ENCODE peak calls at places on chromosomes 16 and 17, in seven cellular contexts. Q is AG09319, F is AG09309, B is astrocyte of the cerebellum, A is mucosa of descending colon, E is lower lobe of right lung, D is body of pancreas. S is an unnamed sample.

GRCh38 chr16:84597518-84598390 is 20.1 kb downstream of the COTL1 start:
- DNase-seq in Q (no peak), F (no peak), B (no peak), A (no peak), E (peak), D (peak), S (no peak)

GRCh38 chr17:83144421-83145357 is 65.3 kb downstream of the METRNL start:
- DNase-seq in Q (peak), F (peak), B (no peak), A (no peak), E (peak), D (no peak), S (no peak)

GRCh38 chr17:43363926-43364285 is 34.9 kb upstream of the ARL4D start:
- DNase-seq in Q (no peak), F (no peak), B (no peak), A (no peak), E (no peak), D (no peak), S (no peak)

GRCh38 chr16:52113812-52114211 is 433.1 kb downstream of the TOX3 start:
- DNase-seq in Q (no peak), F (no peak), B (no peak), A (no peak), E (no peak), D (no peak), S (no peak)

GRCh38 chr16:54873081-54873480 is 57.6 kb upstream of the IRX5 start:
- DNase-seq in Q (no peak), F (no peak), B (no peak), A (no peak), E (no peak), D (no peak), S (no peak)

GRCh38 chr17:78706271-78706915 is 75.7 kb downstream of the CYTH1 start:
- DNase-seq in Q (no peak), F (no peak), B (no peak), A (no peak), E (no peak), D (no peak), S (peak)

GRCh38 chr17:15648384-15648783 is 28.9 kb upstream of the FBXW10B start:
- DNase-seq in Q (no peak), F (no peak), B (no peak), A (no peak), E (no peak), D (no peak), S (no peak)

GRCh38 chr16:48526058-48526957 is 83.7 kb downstream of the N4BP1 start:
- DNase-seq in Q (no peak), F (no peak), B (no peak), A (peak), E (no peak), D (peak), S (peak)

GRCh38 chr16:67438098-67438791 is 7.3 kb downstream of the HSD11B2 start:
- DNase-seq in Q (no peak), F (no peak), B (no peak), A (no peak), E (no peak), D (no peak), S (no peak)

GRCh38 chr16:3008749-3009088 is 4.0 kb upstream of the CLDN9 start:
- DNase-seq in Q (no peak), F (no peak), B (no peak), A (no peak), E (no peak), D (no peak), S (no peak)

GRCh38 chr17:20173091-20173490 is 163.9 kb downstream of the SPECC1 start:
- DNase-seq in Q (no peak), F (no peak), B (no peak), A (no peak), E (no peak), D (no peak), S (no peak)

GRCh38 chr17:28861393-28862203 is 6.8 kb downstream of the ERAL1 start:
- DNase-seq in Q (no peak), F (no peak), B (no peak), A (no peak), E (no peak), D (no peak), S (no peak)

GRCh38 chr17:58324409-58325288 is 3.9 kb downstream of the TSPOAP1 start:
- DNase-seq in Q (no peak), F (no peak), B (no peak), A (peak), E (peak), D (peak), S (no peak)

GRCh38 chr17:63701477-63702222 is 1.7 kb upstream of the LIMD2 start:
- DNase-seq in Q (no peak), F (no peak), B (no peak), A (peak), E (peak), D (peak), S (peak)

GRCh38 chr17:46212634-46213435 is 19.6 kb upstream of the KANSL1 start:
- DNase-seq in Q (peak), F (peak), B (peak), A (no peak), E (no peak), D (peak), S (peak)

GRCh38 chr16:10090816-10091215 is 91.4 kb downstream of the GRIN2A start:
- DNase-seq in Q (no peak), F (no peak), B (peak), A (no peak), E (no peak), D (no peak), S (no peak)

GRCh38 chr16:67456383-67457140 is 24.4 kb downstream of the ATP6V0D1 start:
- DNase-seq in Q (no peak), F (peak), B (peak), A (peak), E (peak), D (peak), S (no peak)

GRCh38 chr17:65742433-65743312 is 181.2 kb upstream of the AXIN2 start:
- DNase-seq in Q (no peak), F (peak), B (peak), A (no peak), E (no peak), D (peak), S (no peak)

GRCh38 chr16:68091604-68092261 is 6.6 kb downstream of the NFATC3 start:
- DNase-seq in Q (no peak), F (no peak), B (no peak), A (no peak), E (no peak), D (no peak), S (no peak)

GRCh38 chr17:59521465-59522126 is 43.8 kb upstream of the DHX40 start:
- DNase-seq in Q (no peak), F (no peak), B (peak), A (no peak), E (peak), D (peak), S (peak)

GRCh38 chr16:11251525-11252481 is 4.2 kb downstream of the SOCS1 start:
- DNase-seq in Q (no peak), F (peak), B (peak), A (peak), E (no peak), D (peak), S (peak)

GRCh38 chr17:73956595-73957465 is 246.6 kb upstream of the RPL38 start:
- DNase-seq in Q (no peak), F (no peak), B (no peak), A (peak), E (peak), D (peak), S (peak)

GRCh38 chr17:4838306-4838785 is 5.2 kb downstream of the MINK1 start:
- DNase-seq in Q (no peak), F (no peak), B (no peak), A (no peak), E (no peak), D (no peak), S (no peak)

GRCh38 chr16:59783191-59783590 is 1049.1 kb upstream of the GOT2 start:
- DNase-seq in Q (no peak), F (no peak), B (no peak), A (no peak), E (no peak), D (no peak), S (no peak)

GRCh38 chr16:56269824-56270684 is 78.8 kb downstream of the GNAO1 start:
- DNase-seq in Q (peak), F (peak), B (no peak), A (no peak), E (no peak), D (peak), S (no peak)
- TF ChIP-seq CTCF in Q (peak), F (peak), B (peak), A (no peak), E (no peak), D (no peak), S (no peak)

DNA sequence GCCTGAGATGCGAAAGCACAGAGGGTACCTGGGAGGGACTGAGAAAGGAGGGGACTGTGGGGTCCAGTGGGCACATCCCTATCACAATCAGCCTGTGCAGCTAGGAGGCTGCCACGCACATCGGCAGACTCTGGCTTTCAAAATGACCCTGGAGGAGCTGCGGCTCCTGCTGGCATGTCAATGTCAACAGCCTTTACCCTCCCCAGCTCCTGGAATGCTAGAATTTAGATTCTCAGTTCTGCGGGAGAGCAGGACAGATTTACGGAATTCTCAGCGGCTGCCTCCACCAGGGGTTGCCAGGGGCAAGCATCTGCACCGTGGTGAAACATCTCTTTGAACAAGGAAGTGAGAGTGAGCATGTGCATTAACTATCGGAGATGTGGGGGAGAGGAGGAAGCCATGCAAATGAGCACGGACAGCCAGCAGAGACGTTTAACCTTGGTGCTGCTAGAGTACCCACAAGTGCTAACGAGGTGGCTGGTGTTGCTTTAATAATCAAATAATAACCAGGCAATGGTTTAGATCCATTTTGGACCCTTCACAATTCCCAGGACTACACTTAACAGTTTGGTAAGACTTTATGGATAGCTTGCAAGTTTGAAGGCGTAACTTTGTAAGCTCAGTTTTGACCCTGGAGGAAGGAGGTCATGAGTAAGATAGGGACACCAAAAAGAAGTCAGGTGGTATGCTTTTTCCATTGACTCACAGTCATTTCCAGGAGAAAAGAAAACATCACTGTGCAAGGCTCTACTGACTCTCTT is 54.1 kb downstream of the XYLT1 start:
- DNase-seq in Q (no peak), F (no peak), B (no peak), A (peak), E (peak), D (peak), S (peak)
- TF ChIP-seq CTCF in Q (no peak), F (peak), B (peak), A (no peak), E (peak), D (peak), S (peak)

DNA sequence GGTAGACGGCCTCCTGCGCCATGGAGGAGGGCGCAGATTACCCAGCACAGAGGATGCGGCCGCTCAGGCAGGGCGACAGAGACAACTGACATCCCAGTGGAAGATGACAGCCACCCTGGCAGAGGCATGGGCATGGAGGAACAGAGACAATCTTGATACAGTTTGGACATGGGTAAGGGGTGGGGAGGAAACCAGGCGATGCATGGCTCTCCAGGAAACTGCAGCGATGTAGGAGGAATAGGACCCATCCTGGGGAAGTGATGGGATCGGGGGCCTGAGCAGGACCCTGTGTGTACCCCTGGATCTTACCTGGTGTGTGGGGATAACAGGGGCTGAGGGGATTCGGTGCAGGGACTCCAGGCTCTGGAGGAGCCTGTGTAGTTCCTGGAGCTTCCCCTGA is 4.6 kb downstream of the OSBPL7 start:
- DNase-seq in Q (no peak), F (no peak), B (no peak), A (no peak), E (no peak), D (no peak), S (no peak)
- TF ChIP-seq CTCF in Q (no peak), F (no peak), B (no peak), A (no peak), E (no peak), D (no peak), S (no peak)

DNA sequence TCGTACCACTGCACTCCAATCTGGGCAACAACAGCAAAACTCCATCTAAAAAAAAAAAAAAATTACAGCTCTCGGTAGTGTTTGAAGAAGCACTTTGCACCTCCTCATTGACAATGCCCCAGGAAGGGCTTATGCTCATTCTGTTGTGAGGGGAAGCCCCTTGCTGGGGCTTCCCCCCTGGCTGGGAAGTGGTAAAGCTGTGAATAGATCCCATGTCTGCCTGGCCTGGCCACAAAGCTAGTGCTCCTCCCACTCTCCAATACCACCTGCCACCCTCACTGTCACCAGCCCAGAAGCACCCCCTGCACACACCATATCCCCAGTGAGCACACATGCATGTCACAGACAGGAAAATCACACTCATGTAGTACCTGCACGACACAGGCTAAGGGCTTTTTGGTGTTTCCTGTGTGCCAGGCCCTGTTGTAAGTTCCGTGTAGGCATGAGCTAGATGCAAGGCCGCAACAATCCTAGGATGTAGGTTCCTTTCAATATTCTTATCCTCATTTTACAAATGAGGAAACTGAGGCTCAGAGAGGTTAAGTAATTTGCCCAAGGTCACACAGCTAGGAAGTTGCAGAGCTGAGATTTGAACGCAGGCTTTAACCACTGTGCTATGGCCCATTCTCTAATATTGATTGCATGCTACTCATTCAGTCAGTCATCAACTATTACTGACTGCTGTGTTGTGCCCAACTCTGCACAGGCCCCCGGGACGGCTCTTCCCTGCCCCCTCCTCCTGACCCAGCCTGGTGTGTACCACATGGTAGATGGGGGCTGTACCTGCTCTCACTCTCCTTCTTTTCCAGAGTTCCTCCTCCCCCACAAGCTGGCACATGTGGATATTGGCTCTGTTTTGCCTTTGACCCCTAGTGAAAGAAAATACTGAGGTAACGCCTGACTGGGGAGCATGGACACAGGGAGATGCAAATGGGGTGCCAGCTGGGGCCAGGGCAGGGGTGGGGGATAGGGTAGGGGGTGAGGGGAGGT is 11.9 kb upstream of the COL1A1 start:
- DNase-seq in Q (no peak), F (no peak), B (no peak), A (no peak), E (no peak), D (no peak), S (peak)
- TF ChIP-seq CTCF in Q (no peak), F (peak), B (no peak), A (no peak), E (no peak), D (no peak), S (no peak)

GRCh38 chr17:9120471-9120870 is 99.2 kb downstream of the NTN1 start:
- DNase-seq in Q (no peak), F (no peak), B (no peak), A (no peak), E (no peak), D (no peak), S (no peak)
- TF ChIP-seq CTCF in Q (peak), F (no peak), B (peak), A (no peak), E (peak), D (no peak), S (peak)

GRCh38 chr16:81140930-81141780 is 45.0 kb upstream of the GCSH start:
- DNase-seq in Q (no peak), F (no peak), B (no peak), A (no peak), E (no peak), D (no peak), S (no peak)
- TF ChIP-seq CTCF in Q (no peak), F (peak), B (peak), A (no peak), E (no peak), D (no peak), S (no peak)

S was measured in GM20000.